ENCODE peak calls at places on chromosomes 2 and 18, in seven cellular contexts. E, V, O, A, K, Y and T are unnamed samples.

GRCh38 chr2:38174646-38175096 is 98.7 kb upstream of the CYP1B1 start:
- DNase-seq in E (peak), V (no peak), O (no peak), A (no peak), K (peak), Y (no peak), T (no peak)

GRCh38 chr2:213187386-213187785 is 36.0 kb upstream of the IKZF2 start:
- DNase-seq in E (no peak), V (no peak), O (no peak), A (no peak), K (peak), Y (no peak), T (no peak)

GRCh38 chr2:224311226-224311625 is 90.7 kb downstream of the FAM124B start:
- DNase-seq in E (no peak), V (no peak), O (no peak), A (no peak), K (peak), Y (no peak), T (no peak)

GRCh38 chr2:47541848-47542450 is 139.0 kb downstream of the MSH2 start:
- DNase-seq in E (no peak), V (no peak), O (no peak), A (no peak), K (no peak), Y (no peak), T (no peak)

GRCh38 chr18:48019557-48019956 is 89.1 kb upstream of the SMAD2 start:
- DNase-seq in E (no peak), V (no peak), O (no peak), A (no peak), K (no peak), Y (no peak), T (peak)

GRCh38 chr2:110639972-110640371 is 37.9 kb downstream of the BUB1 start:
- DNase-seq in E (no peak), V (no peak), O (no peak), A (no peak), K (no peak), Y (no peak), T (no peak)

GRCh38 chr18:23099621-23100020 is 35.7 kb upstream of the CABLES1 start:
- DNase-seq in E (no peak), V (no peak), O (no peak), A (no peak), K (no peak), Y (no peak), T (no peak)

GRCh38 chr2:10079192-10079930 is 850 bp downstream of the CYS1 start:
- DNase-seq in E (peak), V (peak), O (peak), A (peak), K (peak), Y (no peak), T (peak)

GRCh38 chr2:68799138-68799537 is 64.5 kb downstream of the ARHGAP25 start:
- DNase-seq in E (no peak), V (no peak), O (no peak), A (no peak), K (no peak), Y (no peak), T (no peak)

GRCh38 chr18:79070486-79070885 is 1.3 kb downstream of the ATP9B start:
- DNase-seq in E (no peak), V (no peak), O (no peak), A (no peak), K (peak), Y (no peak), T (no peak)

GRCh38 chr2:132390076-132390475 is 26.5 kb upstream of the GPR39 start:
- DNase-seq in E (no peak), V (no peak), O (no peak), A (no peak), K (no peak), Y (no peak), T (no peak)

GRCh38 chr18:44848931-44849330 is 168.2 kb downstream of the SETBP1 start:
- DNase-seq in E (no peak), V (no peak), O (no peak), A (no peak), K (no peak), Y (no peak), T (no peak)

GRCh38 chr2:36172828-36173227 is 182.8 kb upstream of the CRIM1 start:
- DNase-seq in E (no peak), V (no peak), O (no peak), A (no peak), K (no peak), Y (no peak), T (no peak)

GRCh38 chr2:149258531-149258930 is 71.9 kb upstream of the LYPD6 start:
- DNase-seq in E (no peak), V (no peak), O (no peak), A (no peak), K (no peak), Y (no peak), T (no peak)

GRCh38 chr2:208984376-208985100 is 439.3 kb upstream of the MAP2 start:
- DNase-seq in E (peak), V (no peak), O (no peak), A (no peak), K (peak), Y (no peak), T (no peak)

GRCh38 chr18:31723998-31724711 is 36.5 kb downstream of the SLC25A52 start:
- DNase-seq in E (no peak), V (no peak), O (no peak), A (peak), K (peak), Y (no peak), T (peak)

GRCh38 chr2:99139003-99139402 is 2.5 kb upstream of the C2orf15 start:
- DNase-seq in E (no peak), V (no peak), O (no peak), A (no peak), K (no peak), Y (no peak), T (no peak)